ENCODE peak calls at places on chromosomes 6 and 20, in seven cellular contexts. S, Y, M, E, F, C and B are unnamed samples.

GRCh38 chr6:116070990-116071389 is 10.3 kb upstream of the FRK start:
- DNase-seq in M (no peak), C (no peak), E (no peak), F (no peak), S (no peak), Y (peak), B (no peak)

GRCh38 chr6:157158897-157159296 is 164.4 kb downstream of the TMEM242 start:
- DNase-seq in Y (no peak), E (no peak), M (no peak), S (no peak), C (no peak), F (peak), B (no peak)

GRCh38 chr6:134373282-134373922 is 55.5 kb upstream of the SGK1 start:
- DNase-seq in E (no peak), F (no peak), S (no peak), C (peak), M (peak), Y (peak), B (no peak)

GRCh38 chr6:14713008-14713452 is 532.8 kb upstream of the JARID2 start:
- DNase-seq in F (no peak), M (peak), C (peak), S (no peak), E (no peak), Y (peak), B (no peak)

GRCh38 chr20:37627060-37627766 is 66.6 kb upstream of the CTNNBL1 start:
- DNase-seq in S (peak), M (peak), Y (peak), F (peak), C (peak), E (peak), B (peak)

GRCh38 chr6:57123111-57123510 is 33.1 kb downstream of the ZNF451 start:
- DNase-seq in F (no peak), C (no peak), E (no peak), M (no peak), Y (no peak), S (no peak), B (no peak)

GRCh38 chr6:160015778-160016684 is 47.1 kb downstream of the IGF2R start:
- DNase-seq in S (no peak), M (no peak), E (no peak), C (no peak), Y (no peak), F (no peak), B (no peak)

GRCh38 chr6:30882764-30883475 is 1.4 kb upstream of the DDR1 start:
- DNase-seq in M (peak), S (peak), F (peak), E (no peak), C (no peak), Y (no peak), B (no peak)

GRCh38 chr6:29947292-29947980 is 5.1 kb downstream of the HLA-A start:
- DNase-seq in M (peak), E (no peak), S (no peak), C (peak), Y (no peak), F (no peak), B (no peak)

GRCh38 chr6:25337004-25337403 is 57.8 kb downstream of the CARMIL1 start:
- DNase-seq in F (no peak), C (no peak), Y (no peak), E (no peak), S (no peak), M (no peak), B (no peak)

GRCh38 chr6:26300359-26300758 is 64.6 kb upstream of the BTN3A2 start:
- DNase-seq in F (no peak), M (no peak), Y (no peak), C (no peak), E (no peak), S (no peak), B (no peak)

GRCh38 chr20:5821627-5822215 is 71.5 kb downstream of the SHLD1 start:
- DNase-seq in S (no peak), C (peak), Y (peak), M (no peak), E (no peak), F (no peak), B (no peak)

GRCh38 chr6:72941751-72942150 is 283.5 kb downstream of the KHDC1L start:
- DNase-seq in C (no peak), S (no peak), E (no peak), M (no peak), Y (no peak), F (no peak), B (no peak)

GRCh38 chr6:127952831-127953230 is 52.0 kb upstream of the THEMIS start:
- DNase-seq in C (no peak), F (no peak), E (no peak), S (no peak), Y (no peak), M (no peak), B (no peak)
- H2BK120ac ChIP-seq in C (no peak), F (no peak), E (no peak), S (no peak), Y (no peak), M (no peak), B (no peak)

DNA sequence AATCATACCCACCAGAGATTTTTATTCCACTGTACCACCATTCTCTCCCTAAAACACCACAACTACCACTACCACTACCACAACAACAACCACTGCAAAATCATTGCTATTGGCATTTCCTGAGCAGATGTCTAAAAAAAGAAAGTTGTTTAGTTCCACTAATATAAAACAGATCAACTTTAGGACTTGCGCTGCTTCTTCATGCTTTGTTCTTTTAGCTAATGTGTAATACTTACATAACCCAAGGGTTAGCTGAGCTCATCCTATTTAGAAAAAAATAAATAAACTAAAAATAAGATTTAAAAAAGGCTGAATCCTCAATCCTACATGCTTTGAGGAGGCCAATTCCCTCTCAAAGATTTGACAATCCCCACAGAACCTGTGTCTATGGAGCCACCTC is 11.4 kb downstream of the IYD start:
- DNase-seq in S (no peak), E (no peak), Y (no peak), C (no peak), F (no peak), M (no peak), B (no peak)
- H2AK5ac ChIP-seq in S (no peak), E (no peak), Y (no peak), C (no peak), F (no peak), M (no peak), B (no peak)

GRCh38 chr6:127784468-127784867 is 116.4 kb downstream of the THEMIS start:
- DNase-seq in C (no peak), Y (no peak), S (no peak), F (no peak), M (no peak), E (no peak), B (no peak)
- H2BK120ac ChIP-seq in C (no peak), Y (no peak), S (no peak), F (no peak), M (no peak), E (no peak), B (no peak)

GRCh38 chr6:140346461-140346860 is 972.0 kb upstream of the CITED2 start:
- DNase-seq in C (peak), Y (peak), S (no peak), M (no peak), F (peak), E (no peak), B (no peak)
- H2AK5ac ChIP-seq in C (no peak), Y (peak), S (no peak), M (no peak), F (no peak), E (no peak), B (no peak)